ENCODE peak calls at places on chromosomes 1 and 21, in ten cellular contexts. R is lower leg skin, K is glutamatergic neuron, S is uterus, Q is thoracic aorta, U is neural crest cell, Y is dorsolateral prefrontal cortex, H is GM12865, X is AG04450, N is OCI-LY7. W is an unnamed sample.

GRCh38 chr1:151058682-151059341 is 610 bp downstream of the CDC42SE1 start:
- DNase-seq in U (no peak), N (peak), Y (no peak), Q (no peak), K (peak), R (peak), H (no peak), X (no peak), S (no peak), W (no peak)

GRCh38 chr1:166379447-166379846 is 212.6 kb upstream of the FAM78B start:
- DNase-seq in U (no peak), R (no peak), X (no peak), N (no peak), Y (peak), H (no peak), S (no peak), Q (no peak), K (no peak), W (no peak)

GRCh38 chr21:45283019-45283610 is 4.6 kb downstream of the POFUT2 start:
- DNase-seq in X (no peak), Y (peak), N (no peak), S (no peak), Q (no peak), U (no peak), H (no peak), R (peak), K (no peak), W (no peak)

GRCh38 chr1:91120915-91121314 is 99.1 kb upstream of the ZNF644 start:
- DNase-seq in Y (no peak), Q (no peak), S (no peak), R (no peak), K (no peak), U (no peak), X (no peak), N (no peak), H (no peak), W (no peak)

GRCh38 chr1:218529691-218530310 is 184.7 kb downstream of the TGFB2 start:
- DNase-seq in H (no peak), Q (no peak), R (no peak), X (no peak), Y (no peak), K (no peak), S (no peak), U (no peak), N (no peak), W (no peak)

GRCh38 chr1:15797614-15798390 is 9.6 kb downstream of the UQCRHL start:
- DNase-seq in N (no peak), U (no peak), H (no peak), Q (no peak), R (no peak), S (no peak), K (no peak), X (no peak), Y (no peak), W (no peak)

GRCh38 chr1:88741413-88741812 is 57.3 kb downstream of the PKN2 start:
- DNase-seq in K (no peak), H (no peak), U (no peak), X (no peak), R (no peak), N (no peak), Y (no peak), S (no peak), Q (no peak), W (no peak)

GRCh38 chr1:57019240-57019805 is 53.5 kb upstream of the C8B start:
- DNase-seq in U (no peak), H (no peak), Y (no peak), R (no peak), K (peak), Q (no peak), S (no peak), X (no peak), N (no peak), W (no peak)

GRCh38 chr1:118984990-118985608 is 3.0 kb downstream of the TBX15 start:
- DNase-seq in H (no peak), U (no peak), Y (no peak), N (no peak), S (no peak), Q (no peak), X (no peak), R (peak), K (no peak), W (no peak)

GRCh38 chr21:37711294-37711844 is 204.9 kb downstream of the KCNJ6 start:
- DNase-seq in Y (no peak), N (no peak), K (no peak), X (no peak), S (no peak), U (no peak), H (no peak), Q (no peak), R (no peak), W (no peak)

GRCh38 chr1:20185834-20186782 is at the start of the genes PLA2G2C and UBXN10:
- DNase-seq in N (peak), K (peak), U (peak), Y (peak), X (no peak), R (peak), H (peak), Q (no peak), S (peak), W (no peak)

DNA sequence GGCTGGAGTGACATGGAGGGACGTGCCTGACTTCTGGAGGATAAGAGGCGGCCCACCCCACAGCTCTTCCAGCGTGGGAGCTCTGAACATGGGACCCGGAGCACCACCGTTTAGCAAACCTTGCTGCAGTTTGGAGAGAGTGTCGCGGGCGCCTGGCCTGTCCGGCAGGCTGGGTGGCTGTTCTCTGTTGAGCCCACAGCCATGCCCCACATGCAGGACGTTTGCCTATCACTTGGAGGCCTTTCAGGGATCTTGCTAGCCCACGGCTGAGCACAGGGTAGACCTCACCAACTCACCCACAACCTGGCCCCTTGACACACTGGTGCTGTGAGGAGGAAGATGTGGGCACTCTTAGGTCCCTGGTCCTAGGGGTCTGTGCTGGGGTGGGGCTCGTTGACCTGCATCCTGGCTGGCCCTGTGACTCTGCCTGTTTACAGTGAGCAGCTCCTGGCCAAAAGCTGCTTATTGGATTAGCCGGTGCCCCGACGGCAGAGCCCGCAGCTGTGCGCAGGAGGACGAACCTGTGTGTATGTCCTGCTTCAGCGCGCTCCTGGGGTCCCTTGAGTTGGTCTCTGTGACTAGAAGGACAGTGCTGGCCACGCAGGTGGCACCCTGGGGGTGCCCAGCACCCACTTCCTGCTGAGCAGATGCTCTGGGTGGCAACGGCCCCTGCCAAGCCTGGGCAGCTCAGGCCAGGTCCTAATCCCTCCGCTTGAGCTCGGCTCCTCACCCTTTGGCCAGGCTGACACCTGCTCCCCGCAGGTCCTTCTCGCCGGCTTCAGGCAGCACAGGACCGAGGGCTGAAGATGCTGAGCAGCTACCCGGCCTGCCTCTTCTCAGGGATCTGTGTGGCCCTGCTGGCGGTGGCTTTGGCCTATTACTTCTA is 72.4 kb upstream of the TRAPPC10 start:
- DNase-seq in Y (no peak), R (no peak), X (no peak), N (no peak), H (no peak), S (no peak), K (peak), U (no peak), Q (no peak), W (peak)
- TF ChIP-seq CTCF in Y (no peak), R (no peak), X (no peak), N (peak), H (no peak), S (no peak), K (no peak), U (peak), Q (no peak), W (no peak)

GRCh38 chr1:157170677-157171515 is 32.7 kb upstream of the ETV3 start:
- DNase-seq in S (no peak), K (peak), U (peak), X (no peak), H (peak), R (no peak), Y (no peak), N (peak), Q (no peak), W (no peak)
- TF ChIP-seq CTCF in S (no peak), K (peak), U (peak), X (peak), H (peak), R (no peak), Y (no peak), N (peak), Q (no peak), W (peak)

DNA sequence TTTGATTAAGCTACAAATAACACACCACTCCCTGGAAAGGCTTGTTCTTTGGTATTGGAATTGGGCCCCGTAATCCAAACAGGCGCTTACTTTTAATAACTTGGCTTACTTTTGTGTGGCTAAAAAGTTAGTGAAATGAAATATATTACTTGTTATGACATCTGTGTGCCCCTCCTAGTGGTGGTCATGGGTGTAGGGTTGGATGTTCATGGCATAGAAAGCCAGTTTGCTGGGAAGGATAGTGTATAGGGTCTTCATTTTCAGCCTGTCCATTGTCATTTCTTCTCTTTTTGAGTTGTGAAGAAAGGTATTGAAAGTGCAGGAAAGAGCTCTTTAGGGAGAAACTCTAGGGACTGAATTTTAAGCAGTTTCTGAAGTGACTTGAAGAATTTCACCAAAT is 5.9 kb downstream of the CDC14A start:
- DNase-seq in U (no peak), Y (no peak), X (no peak), S (no peak), H (peak), R (no peak), Q (no peak), N (peak), K (no peak), W (no peak)
- TF ChIP-seq CTCF in U (peak), Y (no peak), X (peak), S (no peak), H (peak), R (no peak), Q (no peak), N (peak), K (peak), W (peak)

DNA sequence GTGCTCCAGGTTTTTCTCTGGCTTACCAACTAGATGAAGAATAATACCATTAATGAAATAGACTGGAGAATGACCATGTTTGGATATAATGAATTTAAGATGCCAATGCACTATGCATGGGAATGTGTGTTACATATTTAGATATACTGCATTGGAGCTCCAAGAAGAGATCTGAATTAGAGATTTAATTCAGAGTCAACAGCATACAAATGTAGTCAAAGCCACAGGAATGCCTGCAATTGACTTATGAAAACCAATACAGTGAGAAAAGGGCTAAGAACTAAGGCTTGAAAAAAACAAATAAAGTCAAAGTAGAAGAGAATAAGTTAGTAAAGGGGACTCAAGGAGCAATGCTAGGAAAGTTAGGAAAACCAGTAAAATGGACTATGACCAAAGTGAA is 59.1 kb downstream of the USP24 start:
- DNase-seq in Q (no peak), K (no peak), H (no peak), U (no peak), Y (no peak), X (peak), R (no peak), N (no peak), S (no peak), W (no peak)
- TF ChIP-seq CTCF in Q (no peak), K (no peak), H (no peak), U (no peak), Y (no peak), X (no peak), R (no peak), N (no peak), S (no peak), W (no peak)

GRCh38 chr1:50959913-50960844 is at the start of gene FAF1:
- DNase-seq in X (peak), H (peak), Y (peak), K (peak), U (peak), N (peak), S (peak), R (peak), Q (peak), W (peak)

GRCh38 chr1:50950396-50950795 is 9.7 kb downstream of the FAF1 start:
- DNase-seq in S (no peak), U (no peak), R (no peak), H (no peak), K (no peak), N (no peak), Y (no peak), X (no peak), Q (no peak), W (no peak)

GRCh38 chr1:50949286-50949982 is 10.6 kb downstream of the FAF1 start:
- DNase-seq in Y (no peak), H (no peak), U (no peak), K (no peak), Q (no peak), X (no peak), S (no peak), N (no peak), R (no peak), W (no peak)

GRCh38 chr1:50959303-50959912 is 659 bp downstream of the FAF1 start:
- DNase-seq in H (peak), S (peak), Q (no peak), N (no peak), U (peak), R (peak), X (no peak), Y (no peak), K (no peak), W (no peak)

DNA sequence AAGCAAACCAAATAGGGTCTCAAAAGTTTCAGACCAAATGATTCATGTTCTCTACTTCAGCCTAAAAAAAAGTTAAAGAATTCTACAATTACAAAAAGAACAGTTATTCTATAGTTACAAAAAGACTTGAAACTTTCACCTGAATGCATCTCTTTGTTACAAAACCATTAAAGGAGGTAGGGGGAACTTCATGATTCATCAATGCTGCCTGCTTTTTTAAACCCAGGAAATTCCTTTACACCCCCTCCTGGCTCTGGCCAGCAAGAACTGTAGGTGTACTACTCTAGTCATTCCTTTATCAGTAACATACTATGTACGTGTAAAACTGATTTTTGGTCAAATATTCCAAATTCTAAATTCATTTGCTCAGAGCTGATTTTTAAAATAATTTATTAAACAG is 5.0 kb downstream of the FAF1 start:
- DNase-seq in X (no peak), U (no peak), Q (no peak), N (no peak), Y (no peak), K (no peak), H (no peak), S (no peak), R (no peak), W (no peak)
- TF ChIP-seq CTCF in X (no peak), U (no peak), Q (no peak), N (no peak), Y (no peak), K (no peak), H (no peak), S (no peak), R (no peak), W (no peak)

DNA sequence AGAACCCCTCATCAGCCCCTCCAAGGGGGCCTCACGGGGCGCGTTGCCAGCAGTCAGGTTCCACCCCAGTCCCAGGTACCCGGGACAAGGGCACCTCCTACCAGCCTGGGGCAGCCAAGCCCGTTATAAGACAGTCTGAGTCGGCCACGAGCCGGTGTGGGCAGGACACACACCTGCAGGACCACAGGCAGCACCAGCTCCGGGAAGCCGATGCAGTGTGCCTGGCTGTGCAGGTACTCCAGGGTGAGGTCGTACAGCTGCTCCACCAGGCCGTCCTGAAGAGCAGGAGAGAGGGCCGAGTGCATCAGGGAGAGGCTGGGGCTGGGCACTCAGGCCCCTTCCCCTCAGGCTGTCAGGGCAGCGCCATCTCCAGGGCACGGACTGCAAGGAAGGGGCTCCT is 11.1 kb downstream of the NOC2L start:
- DNase-seq in H (no peak), K (no peak), U (no peak), N (no peak), Y (no peak), R (no peak), Q (no peak), X (no peak), S (no peak), W (no peak)
- TF ChIP-seq CTCF in H (no peak), K (no peak), U (no peak), N (no peak), Y (no peak), R (no peak), Q (no peak), X (no peak), S (no peak), W (no peak)

GRCh38 chr21:42411197-42411869 is 7.6 kb downstream of the UBASH3A start:
- DNase-seq in R (no peak), X (no peak), H (no peak), Y (no peak), Q (no peak), S (no peak), N (peak), K (peak), U (no peak), W (no peak)
- TF ChIP-seq CTCF in R (no peak), X (no peak), H (no peak), Y (no peak), Q (no peak), S (no peak), N (peak), K (no peak), U (no peak), W (peak)